ENCODE peak calls at places on chromosomes 2 and 18, in six cellular contexts. G, F, I, E, Y and M are unnamed samples.

GRCh38 chr18:35939166-35939565 is 33.3 kb upstream of the RMP24 start:
- DNase-seq in G (no peak), F (no peak), I (no peak), E (no peak), Y (peak), M (no peak)

GRCh38 chr2:158810761-158811470 is 15.8 kb downstream of the DAPL1 start:
- DNase-seq in G (no peak), F (no peak), I (no peak), E (no peak), Y (no peak), M (no peak)

GRCh38 chr2:148653437-148653836 is 8.9 kb downstream of the EPC2 start:
- DNase-seq in G (no peak), F (no peak), I (no peak), E (peak), Y (no peak), M (no peak)

GRCh38 chr2:46701152-46701551 is 214.5 kb downstream of the MCFD2 start:
- DNase-seq in G (no peak), F (peak), I (no peak), E (no peak), Y (no peak), M (peak)

GRCh38 chr2:191385416-191386160 is 140.4 kb downstream of the MYO1B start:
- DNase-seq in G (no peak), F (no peak), I (no peak), E (no peak), Y (no peak), M (no peak)

GRCh38 chr18:2906522-2907458 is 60.0 kb downstream of the EMILIN2 start:
- DNase-seq in G (peak), F (peak), I (no peak), E (peak), Y (peak), M (no peak)

GRCh38 chr2:101873543-101873942 is 118.2 kb upstream of the IL1R2 start:
- DNase-seq in G (no peak), F (no peak), I (no peak), E (no peak), Y (no peak), M (no peak)

GRCh38 chr18:50790956-50791355 is 28.9 kb downstream of the MRO start:
- DNase-seq in G (no peak), F (no peak), I (no peak), E (no peak), Y (no peak), M (no peak)

GRCh38 chr2:28390857-28391563 is 1.6 kb upstream of the FOSL2 start:
- DNase-seq in G (peak), F (peak), I (peak), E (no peak), Y (peak), M (no peak)

GRCh38 chr2:65107530-65107929 is 22.4 kb downstream of the RAB1A start:
- DNase-seq in G (no peak), F (no peak), I (no peak), E (no peak), Y (no peak), M (no peak)

GRCh38 chr2:150076281-150076680 is 411.2 kb downstream of the RND3 start:
- DNase-seq in G (no peak), F (no peak), I (no peak), E (no peak), Y (no peak), M (peak)

GRCh38 chr2:121576263-121576662 is 45.6 kb downstream of the RNU4ATAC start:
- DNase-seq in G (no peak), F (no peak), I (no peak), E (no peak), Y (no peak), M (no peak)

GRCh38 chr18:49335677-49336076 is 124.8 kb downstream of the DYM start:
- DNase-seq in G (no peak), F (no peak), I (no peak), E (no peak), Y (peak), M (no peak)

GRCh38 chr18:74013955-74014354 is 133.7 kb downstream of the FBXO15 start:
- DNase-seq in G (no peak), F (no peak), I (peak), E (peak), Y (no peak), M (peak)

GRCh38 chr2:102386004-102386403 is 30.4 kb downstream of the IL18R1 start:
- DNase-seq in G (no peak), F (no peak), I (no peak), E (no peak), Y (no peak), M (no peak)

GRCh38 chr18:60188943-60189342 is 183.6 kb downstream of the MC4R start:
- DNase-seq in G (no peak), F (no peak), I (no peak), E (no peak), Y (no peak), M (no peak)

GRCh38 chr2:28626891-28627421 is 124.7 kb upstream of the PPP1CB start:
- DNase-seq in G (no peak), F (no peak), I (peak), E (no peak), Y (no peak), M (peak)

GRCh38 chr2:128439231-128440086 is 120.8 kb upstream of the HS6ST1 start:
- DNase-seq in G (peak), F (no peak), I (peak), E (no peak), Y (no peak), M (no peak)

GRCh38 chr2:70747284-70747683 is 20.7 kb downstream of the ADD2 start:
- DNase-seq in G (no peak), F (no peak), I (no peak), E (no peak), Y (no peak), M (no peak)

GRCh38 chr2:24272161-24272802 is 88.1 kb downstream of the ITSN2 start:
- DNase-seq in G (no peak), F (no peak), I (no peak), E (no peak), Y (no peak), M (no peak)

GRCh38 chr2:238279324-238279682 is 9.1 kb downstream of the PER2 start:
- DNase-seq in G (no peak), F (no peak), I (no peak), E (no peak), Y (no peak), M (no peak)

GRCh38 chr2:175605599-175605988 is 396.5 kb downstream of the LNPK start:
- DNase-seq in G (no peak), F (no peak), I (no peak), E (no peak), Y (no peak), M (no peak)

GRCh38 chr2:191923652-191923997 is 76.7 kb upstream of the CAVIN2 start:
- DNase-seq in G (no peak), F (no peak), I (no peak), E (no peak), Y (no peak), M (no peak)

GRCh38 chr2:129977986-129978385 is 1.5 kb upstream of the RAB6C start:
- DNase-seq in G (no peak), F (no peak), I (no peak), E (no peak), Y (no peak), M (no peak)

GRCh38 chr18:7459851-7460774 is 107.0 kb upstream of the PTPRM start:
- DNase-seq in G (no peak), F (peak), I (no peak), E (no peak), Y (peak), M (peak)

GRCh38 chr2:46793423-46794416 is 121.9 kb downstream of the MCFD2 start:
- DNase-seq in G (no peak), F (peak), I (no peak), E (no peak), Y (no peak), M (no peak)

GRCh38 chr2:21620771-21621170 is 497.0 kb downstream of the TDRD15 start:
- DNase-seq in G (no peak), F (no peak), I (no peak), E (no peak), Y (no peak), M (no peak)

GRCh38 chr2:112692914-112693313 is 27.9 kb upstream of the NT5DC4 start:
- DNase-seq in G (peak), F (no peak), I (no peak), E (peak), Y (no peak), M (peak)

GRCh38 chr2:17901246-17901645 is 22.8 kb downstream of the KCNS3 start:
- DNase-seq in G (no peak), F (no peak), I (no peak), E (no peak), Y (no peak), M (no peak)

GRCh38 chr2:112582314-112582746 is 2.1 kb upstream of the CHCHD5 start:
- DNase-seq in G (no peak), F (peak), I (no peak), E (no peak), Y (peak), M (peak)

GRCh38 chr18:59902180-59902992 is 2.6 kb downstream of the PMAIP1 start:
- DNase-seq in G (no peak), F (no peak), I (no peak), E (peak), Y (no peak), M (peak)

GRCh38 chr2:117862459-117862858 is 48.0 kb downstream of the DDX18 start:
- DNase-seq in G (no peak), F (no peak), I (no peak), E (no peak), Y (no peak), M (no peak)

GRCh38 chr18:24987271-24987932 is 364.6 kb downstream of the ZNF521 start:
- DNase-seq in G (no peak), F (peak), I (peak), E (no peak), Y (peak), M (peak)

GRCh38 chr2:120471166-120471565 is 125.2 kb downstream of the INHBB start:
- DNase-seq in G (no peak), F (no peak), I (no peak), E (no peak), Y (no peak), M (no peak)

GRCh38 chr2:241511091-241511741 is 2.8 kb upstream of the STK25 start:
- DNase-seq in G (no peak), F (no peak), I (no peak), E (no peak), Y (no peak), M (no peak)

GRCh38 chr2:203396667-203397066 is 68.5 kb downstream of the ABI2 start:
- DNase-seq in G (no peak), F (no peak), I (no peak), E (no peak), Y (peak), M (no peak)
- TF ChIP-seq CTCF in G (no peak), F (peak), I (no peak), E (peak), Y (peak), M (peak)

DNA sequence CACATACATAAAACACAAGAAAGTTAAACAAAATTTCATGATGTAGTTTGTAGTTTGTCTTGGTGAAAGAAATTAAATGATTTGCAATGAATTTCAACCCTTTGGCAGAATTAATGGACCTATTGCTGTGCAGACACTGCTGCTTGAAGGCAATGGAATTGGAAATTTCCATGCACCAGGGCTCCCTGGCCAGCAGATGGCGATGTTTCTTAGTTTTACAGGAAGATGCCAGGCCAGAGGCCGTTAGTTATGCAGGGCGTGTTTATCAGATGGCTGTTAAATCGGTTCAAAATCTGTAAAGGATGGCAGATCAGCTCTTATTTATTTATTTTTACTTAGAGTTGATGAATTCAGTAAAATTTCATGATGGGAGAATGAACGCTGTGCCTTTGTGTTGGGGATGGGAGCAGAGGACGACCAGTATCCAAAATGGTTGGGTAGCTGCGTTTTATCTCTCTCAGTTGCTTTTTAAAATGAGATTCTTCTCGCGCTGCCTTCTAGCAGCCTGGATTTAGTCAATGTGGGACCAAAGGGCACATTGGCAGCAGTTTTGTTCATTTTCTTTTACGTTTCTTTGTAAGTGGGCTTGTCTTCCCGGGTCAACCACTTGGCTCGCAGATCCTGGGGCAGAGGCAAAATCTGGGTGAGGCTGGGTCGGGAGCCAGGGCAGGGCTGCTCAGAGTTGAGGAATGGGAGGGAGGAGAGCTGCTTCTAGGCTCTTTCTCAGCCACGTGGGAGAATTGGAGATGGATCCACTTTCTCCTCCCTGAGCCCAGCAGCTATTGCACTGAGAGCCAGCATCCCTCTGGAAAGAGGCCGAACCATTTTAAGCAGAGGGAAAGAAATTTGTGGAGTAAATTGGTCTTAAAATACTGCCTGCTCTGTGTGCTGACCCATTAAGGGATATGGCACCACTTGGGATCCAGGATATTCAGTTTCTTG is 344.0 kb downstream of the PIK3C3 start:
- DNase-seq in G (peak), F (peak), I (peak), E (no peak), Y (peak), M (peak)
- H3K4me3 ChIP-seq in G (no peak), F (no peak), I (no peak), E (no peak), Y (no peak), M (no peak)

GRCh38 chr2:185291035-185291647 is 447.5 kb upstream of the FSIP2 start:
- DNase-seq in G (peak), F (peak), I (no peak), E (no peak), Y (peak), M (peak)
- TF ChIP-seq CTCF in G (peak), F (peak), I (no peak), E (peak), Y (peak), M (peak)

GRCh38 chr2:38653715-38654494 is 12.0 kb upstream of the GALM start:
- DNase-seq in G (no peak), F (peak), I (no peak), E (no peak), Y (no peak), M (no peak)

GRCh38 chr2:38654495-38655381 is 11.2 kb upstream of the GALM start:
- DNase-seq in G (no peak), F (no peak), I (no peak), E (no peak), Y (no peak), M (no peak)

GRCh38 chr2:38653380-38653714 is 12.6 kb upstream of the GALM start:
- DNase-seq in G (no peak), F (no peak), I (no peak), E (no peak), Y (no peak), M (no peak)

GRCh38 chr2:38650717-38651116 is 15.2 kb upstream of the GALM start:
- DNase-seq in G (no peak), F (no peak), I (no peak), E (no peak), Y (no peak), M (no peak)

DNA sequence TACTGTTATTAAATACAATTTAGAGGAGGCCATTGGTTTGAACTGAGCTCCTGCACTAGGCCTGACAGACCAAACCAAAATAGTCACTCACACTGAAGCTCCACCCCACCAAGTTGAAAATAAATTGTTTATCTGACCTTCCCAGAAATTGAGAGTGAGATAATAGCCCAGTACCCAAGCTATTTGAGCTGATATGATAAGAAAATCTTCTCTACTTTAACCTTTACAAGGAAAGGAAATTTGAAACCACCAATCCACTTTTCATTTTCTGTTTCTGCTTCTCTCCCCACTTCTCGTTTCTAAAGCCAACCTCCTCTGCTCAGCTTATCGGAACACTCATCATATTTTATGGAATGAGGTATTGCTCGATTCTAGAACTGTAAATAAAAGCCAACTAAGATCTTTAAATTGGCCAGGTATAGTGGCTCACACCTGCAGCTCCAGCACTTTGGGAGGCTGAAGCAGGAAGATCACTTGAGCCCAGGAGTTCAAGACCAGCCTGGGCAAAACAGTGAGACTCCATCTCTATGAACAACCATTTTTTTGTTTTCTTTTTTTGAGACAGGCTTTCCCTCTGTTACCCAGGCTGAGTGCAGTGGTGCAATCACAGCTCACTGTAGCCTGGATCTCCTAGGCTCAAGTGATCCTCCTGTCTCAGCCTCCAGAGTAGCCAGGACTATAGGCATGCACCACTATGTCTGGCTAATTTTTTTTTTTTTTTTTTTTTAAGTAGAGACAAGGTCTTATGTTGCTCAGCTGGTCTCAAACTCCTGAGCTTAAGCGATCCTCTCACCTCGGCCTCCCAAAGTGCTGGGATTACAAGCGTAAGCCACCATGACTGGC is 13.3 kb upstream of the GALM start:
- DNase-seq in G (no peak), F (no peak), I (no peak), E (no peak), Y (no peak), M (no peak)
- H3K4me3 ChIP-seq in G (no peak), F (no peak), I (no peak), E (no peak), Y (no peak), M (no peak)

GRCh38 chr2:86107031-86107430 is 996 bp downstream of the PTCD3 start:
- DNase-seq in G (no peak), F (no peak), I (no peak), E (no peak), Y (no peak), M (no peak)

GRCh38 chr2:86105969-86106945 is at the start of gene PTCD3:
- DNase-seq in G (peak), F (peak), I (peak), E (peak), Y (peak), M (peak)

GRCh38 chr2:86102157-86102556 is 3.5 kb downstream of the POLR1A start:
- DNase-seq in G (no peak), F (no peak), I (no peak), E (no peak), Y (no peak), M (no peak)

DNA sequence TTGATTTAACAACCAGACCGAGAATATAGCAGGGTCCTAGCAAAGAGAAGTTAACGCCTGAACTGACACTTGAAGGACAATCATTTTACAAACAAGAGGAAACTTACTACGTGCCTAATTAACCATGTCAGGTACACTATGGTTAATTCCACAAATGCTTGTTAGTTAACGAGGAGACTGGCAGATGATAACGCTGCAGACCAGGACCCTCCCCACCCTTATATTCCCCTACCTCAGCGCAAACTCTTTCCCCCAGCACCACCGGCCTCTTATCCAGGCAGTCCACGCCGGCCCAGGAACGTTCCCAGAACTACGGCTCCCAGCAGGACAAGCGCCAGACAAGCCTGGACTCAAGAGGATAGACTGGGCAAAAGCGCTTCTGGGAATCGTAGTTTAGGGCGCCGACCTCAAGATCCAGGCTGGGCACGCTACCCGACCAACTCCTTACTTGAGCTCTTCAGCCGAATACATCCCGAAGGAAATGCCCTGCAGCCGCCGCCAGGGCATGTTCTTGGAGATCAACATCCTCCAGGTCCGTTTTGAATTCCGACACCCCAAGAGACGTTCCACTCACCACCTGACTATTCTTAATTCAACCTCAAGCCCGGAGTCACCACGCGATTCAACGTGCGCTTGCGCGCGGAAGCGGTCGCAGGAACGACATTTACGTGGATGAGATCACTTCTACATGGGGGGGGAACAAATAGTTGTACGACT is at the start of gene POLR1A:
- DNase-seq in G (peak), F (peak), I (peak), E (peak), Y (peak), M (peak)
- TF ChIP-seq CTCF in G (no peak), F (no peak), I (no peak), E (no peak), Y (no peak), M (peak)

DNA sequence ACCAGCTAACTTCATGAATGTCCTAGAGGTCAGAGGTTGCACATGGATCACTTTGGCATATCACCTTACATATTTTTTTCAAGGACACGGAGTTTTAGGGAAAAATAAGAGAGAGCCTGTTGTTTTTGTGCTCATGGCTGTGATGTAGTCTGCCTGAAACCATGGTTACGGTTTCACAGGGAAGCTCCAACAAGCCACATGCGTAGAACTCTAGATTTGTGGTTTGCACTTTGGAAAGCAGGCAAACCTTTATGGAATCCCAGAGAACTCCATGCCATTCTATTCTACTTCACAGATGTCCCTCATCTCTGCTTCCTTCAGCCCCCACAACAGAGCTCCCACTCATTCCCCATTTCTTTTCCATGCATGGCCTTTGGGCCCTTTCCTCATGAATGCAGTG is 2.1 kb downstream of the PRKCE start:
- DNase-seq in G (no peak), F (no peak), I (no peak), E (no peak), Y (no peak), M (peak)
- H3K4me3 ChIP-seq in G (no peak), F (no peak), I (no peak), E (no peak), Y (no peak), M (no peak)

GRCh38 chr18:63676526-63676925 is 14.8 kb upstream of the SERPINB3 start:
- DNase-seq in G (no peak), F (peak), I (no peak), E (no peak), Y (peak), M (no peak)
- TF ChIP-seq CTCF in G (no peak), F (peak), I (no peak), E (peak), Y (peak), M (peak)

GRCh38 chr2:219633276-219634065 is 6.0 kb downstream of the SLC4A3 start:
- DNase-seq in G (no peak), F (no peak), I (no peak), E (no peak), Y (no peak), M (no peak)
- H3K4me3 ChIP-seq in G (no peak), F (no peak), I (no peak), E (no peak), Y (no peak), M (no peak)